ENCODE peak calls at places on chromosomes 5 and 9, in five cellular contexts. X, H, Y, E and W are unnamed samples. For H3K4me1, the result is how much of the 10 kb centered on the place peaks cover.

GRCh38 chr5:124162782-124163532 is 583.5 kb downstream of the ZNF608 start:
- DNase-seq in Y (no peak), E (no peak), H (no peak), X (no peak), W (no peak)

GRCh38 chr5:178377583-178378270 is 145.1 kb upstream of the PHYKPL start:
- DNase-seq in X (no peak), Y (no peak), H (no peak), E (no peak), W (no peak)

GRCh38 chr9:128920381-128921058 is at the start of gene PHYHD1:
- DNase-seq in X (peak), H (peak), E (no peak), Y (no peak), W (no peak)

GRCh38 chr5:5422819-5423515 is 490 bp downstream of the ICE1 start:
- DNase-seq in H (no peak), Y (peak), E (peak), X (no peak), W (no peak)

GRCh38 chr5:10552183-10553143 is 11.4 kb upstream of the ANKRD33B start:
- DNase-seq in H (no peak), Y (no peak), X (no peak), E (no peak), W (no peak)

GRCh38 chr5:86909896-86910295 is 292.2 kb downstream of the COX7C start:
- DNase-seq in E (no peak), H (no peak), X (no peak), Y (no peak), W (no peak)

GRCh38 chr5:176736271-176736965 is 73.9 kb upstream of the UNC5A start:
- DNase-seq in H (no peak), X (no peak), E (no peak), Y (no peak), W (no peak)

GRCh38 chr5:150142800-150143724 is 12.6 kb downstream of the PDGFRB start:
- DNase-seq in Y (peak), X (no peak), H (no peak), E (no peak), W (peak)

GRCh38 chr5:167657016-167657415 is 634.4 kb upstream of the WWC1 start:
- DNase-seq in Y (no peak), E (no peak), H (no peak), X (no peak), W (no peak)

GRCh38 chr9:33250458-33250995 is 10.6 kb downstream of the SPINK4 start:
- DNase-seq in E (no peak), X (no peak), Y (no peak), H (no peak), W (no peak)

GRCh38 chr5:147093138-147093537 is 141.7 kb upstream of the STK32A start:
- DNase-seq in X (no peak), Y (no peak), E (no peak), H (no peak), W (no peak)

GRCh38 chr5:176542596-176543427 is 5.6 kb upstream of the RNF44 start:
- DNase-seq in E (peak), Y (peak), H (no peak), X (peak), W (no peak)

GRCh38 chr5:9851458-9851857 is 221.3 kb upstream of the TAS2R1 start:
- DNase-seq in X (no peak), H (no peak), E (no peak), Y (no peak), W (no peak)

GRCh38 chr5:1107167-1108007 is 4.5 kb downstream of the SLC12A7 start:
- DNase-seq in H (no peak), Y (no peak), E (peak), X (peak), W (no peak)
- H3K4me1 ChIP-seq in H (under half), Y (half or more), E (under half), X (half or more), W (half or more)

GRCh38 chr5:134891473-134891872 is 13.5 kb upstream of the PCBD2 start:
- DNase-seq in Y (no peak), E (no peak), X (no peak), H (no peak), W (no peak)
- H3K27ac ChIP-seq in Y (no peak), E (no peak), X (no peak), H (no peak), W (no peak)

GRCh38 chr5:465591-466403 is 22.8 kb downstream of the EXOC3 start:
- DNase-seq in E (no peak), Y (no peak), X (peak), H (no peak), W (no peak)
- TF ChIP-seq POLR2AphosphoS5 in E (no peak), Y (no peak), X (no peak), H (no peak), W (no peak)

GRCh38 chr5:139681112-139681458 is 32.9 kb downstream of the CXXC5 start:
- DNase-seq in E (no peak), Y (no peak), H (no peak), X (no peak), W (no peak)
- H3K4me1 ChIP-seq in E (under half), Y (half or more), H (under half), X (under half), W (under half)

GRCh38 chr9:118967901-118968300 is 401.3 kb downstream of the BRINP1 start:
- DNase-seq in H (no peak), Y (no peak), E (no peak), X (no peak), W (no peak)
- H3K27ac ChIP-seq in H (no peak), Y (no peak), E (no peak), X (no peak), W (no peak)

DNA sequence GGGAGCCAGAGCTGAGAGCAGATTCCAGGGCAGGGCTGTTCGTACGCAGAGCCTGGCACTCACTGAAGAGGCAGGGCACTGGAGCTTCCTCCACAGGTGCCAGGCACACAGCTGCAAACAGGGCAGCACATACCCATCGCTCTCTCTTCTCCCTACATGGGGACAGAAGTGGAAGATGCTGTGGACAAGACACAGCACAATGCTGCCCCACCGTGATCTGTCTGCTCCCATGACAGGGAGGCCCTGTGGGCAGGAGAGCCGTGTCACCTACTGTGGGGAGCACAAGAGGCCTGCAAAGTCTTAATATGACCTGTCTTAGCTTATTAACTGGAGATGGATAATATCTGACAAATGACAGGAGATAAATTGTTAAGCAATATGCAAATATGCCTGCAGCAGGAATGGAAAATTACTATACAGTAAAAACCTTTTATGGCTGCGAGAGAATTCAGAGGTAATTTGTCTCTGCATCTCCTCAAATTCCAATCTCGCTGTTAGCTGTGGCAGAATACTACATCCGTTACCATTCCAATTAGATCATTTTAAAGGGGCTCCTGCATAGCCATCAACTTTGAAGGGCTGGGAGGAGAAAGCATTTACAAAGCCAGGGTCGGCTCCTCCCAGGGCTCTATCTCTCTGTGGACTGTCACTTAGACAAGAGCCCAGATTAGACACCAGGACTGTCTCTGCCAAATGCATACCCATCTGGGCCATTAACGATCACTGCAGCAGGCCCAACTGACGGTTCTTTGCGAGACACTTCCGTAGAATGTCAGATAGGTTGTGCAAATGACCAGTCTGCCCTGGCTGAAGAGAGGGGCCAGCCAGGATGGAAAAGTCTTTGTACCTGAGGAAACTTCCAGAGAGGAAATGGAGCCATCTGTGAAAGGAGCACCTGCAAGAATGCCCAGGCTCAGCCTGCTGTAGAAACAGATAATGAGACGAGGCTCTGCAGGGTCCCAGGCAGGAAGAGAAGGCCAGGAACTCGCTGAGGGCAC is 90.7 kb upstream of the FSTL4 start:
- DNase-seq in Y (no peak), X (no peak), E (no peak), H (no peak), W (no peak)
- TF ChIP-seq POLR2AphosphoS5 in Y (no peak), X (no peak), E (no peak), H (no peak), W (no peak)

GRCh38 chr5:129021744-129022143 is 56.5 kb downstream of the SLC27A6 start:
- DNase-seq in E (no peak), Y (no peak), H (no peak), X (no peak), W (no peak)
- H3K4me1 ChIP-seq in E (under half), Y (under half), H (under half), X (under half), W (under half)

DNA sequence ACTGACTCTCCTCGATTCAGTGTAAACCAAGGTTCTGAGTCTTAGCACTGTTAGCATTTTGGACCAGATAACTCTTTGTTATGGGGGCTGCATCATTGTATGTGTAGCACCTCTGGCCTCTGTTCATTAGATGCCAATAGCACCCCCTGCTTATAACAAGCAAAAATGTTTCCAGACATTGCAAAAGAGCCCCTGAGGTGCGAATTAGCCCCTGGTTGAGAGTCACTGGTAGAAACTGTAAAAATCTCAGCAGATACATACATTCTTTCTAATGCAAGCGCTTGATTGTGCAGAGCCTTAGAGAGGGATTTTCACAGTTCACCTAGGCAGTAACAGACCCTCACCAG is 2.8 kb downstream of the ADRB2 start:
- DNase-seq in H (no peak), Y (no peak), X (no peak), E (no peak), W (no peak)
- H3K27ac ChIP-seq in H (peak), Y (no peak), X (peak), E (no peak), W (peak)